ENCODE peak calls at places on chromosome 15, in eight cellular contexts. One of them, this sample, is unnamed.

GRCh38 chr15:85564686-85565085 is 184.3 kb downstream of the AKAP13 start:
- DNase-seq in suprapubic skin: no peak
- DNase-seq in CD4-positive, alpha-beta T cell: no peak
- DNase-seq in amniotic stem cell: no peak
- DNase-seq in CD8-positive, alpha-beta memory T cell: no peak
- DNase-seq in GM20000: no peak
- DNase-seq in mesenteric fat pad: no peak
- DNase-seq in germinal center: no peak
- DNase-seq in this sample: no peak

GRCh38 chr15:34642252-34642651 is 58.8 kb upstream of the GOLGA8B start:
- DNase-seq in suprapubic skin: no peak
- DNase-seq in CD4-positive, alpha-beta T cell: no peak
- DNase-seq in amniotic stem cell: no peak
- DNase-seq in CD8-positive, alpha-beta memory T cell: no peak
- DNase-seq in GM20000: no peak
- DNase-seq in mesenteric fat pad: no peak
- DNase-seq in germinal center: no peak
- DNase-seq in this sample: no peak

GRCh38 chr15:78084359-78084750 is 6.8 kb upstream of the TBC1D2B start:
- DNase-seq in suprapubic skin: peak
- DNase-seq in CD4-positive, alpha-beta T cell: no peak
- DNase-seq in amniotic stem cell: no peak
- DNase-seq in CD8-positive, alpha-beta memory T cell: peak
- DNase-seq in GM20000: no peak
- DNase-seq in mesenteric fat pad: peak
- DNase-seq in germinal center: no peak
- DNase-seq in this sample: no peak

GRCh38 chr15:29538110-29538509 is 268.5 kb upstream of the NSMCE3 start:
- DNase-seq in suprapubic skin: no peak
- DNase-seq in CD4-positive, alpha-beta T cell: no peak
- DNase-seq in amniotic stem cell: no peak
- DNase-seq in CD8-positive, alpha-beta memory T cell: no peak
- DNase-seq in GM20000: no peak
- DNase-seq in mesenteric fat pad: no peak
- DNase-seq in germinal center: no peak
- DNase-seq in this sample: no peak

GRCh38 chr15:69820819-69821218 is 276.9 kb downstream of the TLE3 start:
- DNase-seq in suprapubic skin: no peak
- DNase-seq in CD4-positive, alpha-beta T cell: no peak
- DNase-seq in amniotic stem cell: no peak
- DNase-seq in CD8-positive, alpha-beta memory T cell: no peak
- DNase-seq in GM20000: no peak
- DNase-seq in mesenteric fat pad: no peak
- DNase-seq in germinal center: no peak
- DNase-seq in this sample: no peak

GRCh38 chr15:40093224-40093842 is 15.3 kb downstream of the BMF start:
- DNase-seq in suprapubic skin: no peak
- DNase-seq in CD4-positive, alpha-beta T cell: no peak
- DNase-seq in amniotic stem cell: no peak
- DNase-seq in CD8-positive, alpha-beta memory T cell: no peak
- DNase-seq in GM20000: no peak
- DNase-seq in mesenteric fat pad: no peak
- DNase-seq in germinal center: peak
- DNase-seq in this sample: no peak

GRCh38 chr15:62600376-62600775 is 435.3 kb upstream of the C2CD4B start:
- DNase-seq in suprapubic skin: no peak
- DNase-seq in CD4-positive, alpha-beta T cell: no peak
- DNase-seq in amniotic stem cell: no peak
- DNase-seq in CD8-positive, alpha-beta memory T cell: no peak
- DNase-seq in GM20000: no peak
- DNase-seq in mesenteric fat pad: no peak
- DNase-seq in germinal center: no peak
- DNase-seq in this sample: no peak

GRCh38 chr15:83655237-83655616 is 1.3 kb downstream of the ADAMTSL3 start:
- DNase-seq in suprapubic skin: no peak
- DNase-seq in CD4-positive, alpha-beta T cell: no peak
- DNase-seq in amniotic stem cell: no peak
- DNase-seq in CD8-positive, alpha-beta memory T cell: no peak
- DNase-seq in GM20000: no peak
- DNase-seq in mesenteric fat pad: no peak
- DNase-seq in germinal center: no peak
- DNase-seq in this sample: no peak

GRCh38 chr15:75167588-75168076 is 34.0 kb upstream of the C15orf39 start:
- DNase-seq in suprapubic skin: no peak
- DNase-seq in CD4-positive, alpha-beta T cell: no peak
- DNase-seq in amniotic stem cell: no peak
- DNase-seq in CD8-positive, alpha-beta memory T cell: no peak
- DNase-seq in GM20000: no peak
- DNase-seq in mesenteric fat pad: peak
- DNase-seq in germinal center: no peak
- DNase-seq in this sample: no peak

GRCh38 chr15:83372434-83372873 is 74.7 kb upstream of the SH3GL3 start:
- DNase-seq in suprapubic skin: no peak
- DNase-seq in CD4-positive, alpha-beta T cell: no peak
- DNase-seq in amniotic stem cell: no peak
- DNase-seq in CD8-positive, alpha-beta memory T cell: no peak
- DNase-seq in GM20000: no peak
- DNase-seq in mesenteric fat pad: no peak
- DNase-seq in germinal center: no peak
- DNase-seq in this sample: no peak

GRCh38 chr15:26757156-26757555 is 15.7 kb downstream of the GABRB3 start:
- DNase-seq in suprapubic skin: no peak
- DNase-seq in CD4-positive, alpha-beta T cell: no peak
- DNase-seq in amniotic stem cell: no peak
- DNase-seq in CD8-positive, alpha-beta memory T cell: no peak
- DNase-seq in GM20000: no peak
- DNase-seq in mesenteric fat pad: no peak
- DNase-seq in germinal center: no peak
- DNase-seq in this sample: no peak